ENCODE peak calls at places on chromosomes 12 and 14, in ten cellular contexts. C, M, U, D, N, L, X, V, H and T are unnamed samples.

GRCh38 chr12:80838708-80839107 is 99.0 kb downstream of the LIN7A start:
- DNase-seq in C (peak; percentile 24), M (no peak), U (no peak), D (no peak), N (no peak), L (peak; percentile 40), X (no peak), V (no peak), H (no peak), T (no peak)

GRCh38 chr14:72653026-72653425 is 240.9 kb downstream of the DPF3 start:
- DNase-seq in C (no peak), M (no peak), U (no peak), D (no peak), N (peak; percentile 47), L (no peak), X (no peak), V (no peak), H (no peak), T (no peak)

GRCh38 chr14:65106316-65106715 is 4.0 kb upstream of the MAX start:
- DNase-seq in C (no peak), M (no peak), U (no peak), D (no peak), N (no peak), L (no peak), X (no peak), V (no peak), H (no peak), T (no peak)

GRCh38 chr12:120725151-120725658 is 421 bp upstream of the ACADS start:
- DNase-seq in C (no peak), M (no peak), U (no peak), D (no peak), N (no peak), L (peak; percentile 33), X (no peak), V (no peak), H (no peak), T (no peak)

GRCh38 chr14:21267886-21268611 is 1.2 kb downstream of the HNRNPC start:
- DNase-seq in C (no peak), M (no peak), U (no peak), D (no peak), N (peak; percentile 49), L (no peak), X (no peak), V (no peak), H (no peak), T (no peak)

GRCh38 chr12:72510772-72511171 is 238.6 kb downstream of the TRHDE start:
- DNase-seq in C (no peak), M (no peak), U (no peak), D (no peak), N (no peak), L (no peak), X (no peak), V (no peak), H (no peak), T (no peak)

GRCh38 chr14:102504302-102504950 is 5.2 kb downstream of the ANKRD9 start:
- DNase-seq in C (no peak), M (no peak), U (no peak), D (no peak), N (no peak), L (no peak), X (no peak), V (no peak), H (no peak), T (no peak)

GRCh38 chr14:82067221-82067620 is 533.6 kb upstream of the SEL1L start:
- DNase-seq in C (no peak), M (no peak), U (no peak), D (no peak), N (no peak), L (peak; percentile 24), X (no peak), V (no peak), H (no peak), T (no peak)

GRCh38 chr12:92608418-92609091 is 94.2 kb upstream of the PLEKHG7 start:
- DNase-seq in C (peak; percentile 42), M (no peak), U (no peak), D (peak; percentile 57), N (peak; percentile 67), L (peak; percentile 48), X (no peak), V (no peak), H (no peak), T (peak; percentile 46)

GRCh38 chr12:50924439-50925341 is 27.7 kb upstream of the HIGD1C start:
- DNase-seq in C (peak; percentile 90), M (peak; percentile 85), U (peak; percentile 84), D (peak; percentile 77), N (peak; percentile 86), L (peak; percentile 49), X (no peak), V (peak; percentile 2), H (no peak), T (no peak)

GRCh38 chr12:4745249-4745648 is 25.0 kb downstream of the GALNT8 start:
- DNase-seq in C (no peak), M (no peak), U (no peak), D (no peak), N (no peak), L (no peak), X (no peak), V (no peak), H (no peak), T (no peak)

GRCh38 chr12:42804928-42805327 is 215.4 kb upstream of the PRICKLE1 start:
- DNase-seq in C (no peak), M (no peak), U (no peak), D (no peak), N (no peak), L (no peak), X (no peak), V (no peak), H (no peak), T (no peak)

GRCh38 chr12:28202374-28203130 is 12.3 kb downstream of the CCDC91 start:
- DNase-seq in C (no peak), M (no peak), U (no peak), D (no peak), N (no peak), L (no peak), X (no peak), V (no peak), H (no peak), T (no peak)

GRCh38 chr12:25301798-25302197 is 51.1 kb upstream of the KRAS start:
- DNase-seq in C (no peak), M (no peak), U (no peak), D (no peak), N (peak; percentile 75), L (no peak), X (no peak), V (no peak), H (no peak), T (no peak)

GRCh38 chr14:75070383-75070782 is 942 bp downstream of the ZC2HC1C start:
- DNase-seq in C (no peak), M (no peak), U (no peak), D (no peak), N (no peak), L (no peak), X (no peak), V (no peak), H (no peak), T (no peak)

GRCh38 chr12:112714166-112714565 is 77.4 kb upstream of the RPH3A start:
- DNase-seq in C (no peak), M (no peak), U (no peak), D (no peak), N (no peak), L (no peak), X (no peak), V (no peak), H (no peak), T (peak; percentile 8)

GRCh38 chr12:124304314-124304790 is 9.5 kb downstream of the RFLNA start:
- DNase-seq in C (no peak), M (no peak), U (no peak), D (no peak), N (no peak), L (no peak), X (no peak), V (no peak), H (no peak), T (no peak)

GRCh38 chr12:54018608-54018984 is 9.6 kb upstream of the HOXC6 start:
- DNase-seq in C (no peak), M (no peak), U (no peak), D (no peak), N (no peak), L (no peak), X (no peak), V (no peak), H (no peak), T (peak; percentile 48)

GRCh38 chr12:121581681-121582439 is 1.0 kb upstream of the KDM2B start:
- DNase-seq in C (no peak), M (no peak), U (no peak), D (peak; percentile 33), N (peak; percentile 50), L (peak; percentile 47), X (no peak), V (no peak), H (no peak), T (no peak)

GRCh38 chr12:106358410-106359241 is 1.1 kb downstream of the POLR3B start:
- DNase-seq in C (no peak), M (peak; percentile 42), U (no peak), D (peak; percentile 45), N (peak; percentile 82), L (no peak), X (no peak), V (no peak), H (no peak), T (peak; percentile 34)

GRCh38 chr12:131282292-131283080 is 328.8 kb downstream of the ADGRD1 start:
- DNase-seq in C (no peak), M (no peak), U (peak; percentile 19), D (no peak), N (no peak), L (no peak), X (no peak), V (no peak), H (no peak), T (no peak)

GRCh38 chr14:88258026-88258425 is 65.0 kb downstream of the KCNK10 start:
- DNase-seq in C (no peak), M (no peak), U (no peak), D (no peak), N (no peak), L (no peak), X (no peak), V (no peak), H (no peak), T (no peak)

GRCh38 chr14:104681689-104682074 is 7.7 kb upstream of the INF2 start:
- DNase-seq in C (no peak), M (peak; percentile 41), U (peak; percentile 86), D (peak; percentile 52), N (peak; percentile 81), L (peak; percentile 81), X (no peak), V (no peak), H (no peak), T (peak; percentile 70)

GRCh38 chr14:25237845-25238244 is 187.9 kb upstream of the STXBP6 start:
- DNase-seq in C (no peak), M (no peak), U (no peak), D (no peak), N (peak; percentile 2), L (peak; percentile 65), X (no peak), V (no peak), H (no peak), T (no peak)

GRCh38 chr12:114841557-114842251 is 157.7 kb upstream of the TBX3 start:
- DNase-seq in C (no peak), M (no peak), U (no peak), D (no peak), N (no peak), L (no peak), X (no peak), V (no peak), H (no peak), T (no peak)

GRCh38 chr14:84453541-84453940 is 1076.4 kb upstream of the FLRT2 start:
- DNase-seq in C (no peak), M (no peak), U (no peak), D (no peak), N (no peak), L (no peak), X (no peak), V (no peak), H (no peak), T (no peak)

GRCh38 chr14:37819155-37820015 is 224.0 kb downstream of the TTC6 start:
- DNase-seq in C (no peak), M (peak; percentile 7), U (no peak), D (peak; percentile 53), N (peak; percentile 29), L (no peak), X (no peak), V (no peak), H (no peak), T (no peak)

GRCh38 chr14:76267322-76268012 is 108.5 kb upstream of the ESRRB start:
- DNase-seq in C (no peak), M (no peak), U (peak; percentile 32), D (no peak), N (peak; percentile 21), L (peak; percentile 42), X (no peak), V (no peak), H (peak; percentile 1), T (no peak)